ENCODE peak calls at places on chromosomes 11 and 22, in six cellular contexts. F is CD14-positive monocyte; M is stimulated activated CD8-positive, alpha-beta memory T cell treated with anti-CD3 and anti-CD28 coated beads, Interleukin-15, amount 100 ng/mL, for 4 hours; C is NCI-H774; D is occipital lobe; S is activated naive CD4-positive, alpha-beta T cell treated with anti-CD3 and anti-CD28 coated beads, Interleukin-2, amount 50 U/mL, for 72 hours. Z is an unnamed sample.

GRCh38 chr22:42799061-42799460 is 58.0 kb downstream of the ARFGAP3 start:
- DNase-seq in F (no peak), M (no peak), C (no peak), D (no peak), S (no peak), Z (no peak)

GRCh38 chr11:120482149-120482548 is 29.4 kb upstream of the GRIK4 start:
- DNase-seq in F (no peak), M (no peak), C (no peak), D (no peak), S (no peak), Z (no peak)

GRCh38 chr11:43516316-43516820 is 157.6 kb downstream of the TTC17 start:
- DNase-seq in F (no peak), M (no peak), C (no peak), D (no peak), S (no peak), Z (no peak)

GRCh38 chr22:34973926-34974325 is 92.0 kb upstream of the ISX start:
- DNase-seq in F (no peak), M (no peak), C (no peak), D (no peak), S (no peak), Z (no peak)

GRCh38 chr11:96036863-96037262 is 113.0 kb upstream of the MTMR2 start:
- DNase-seq in F (no peak), M (no peak), C (peak; percentile 28), D (no peak), S (no peak), Z (no peak)

GRCh38 chr11:67372232-67372992 is 986 bp downstream of the CLCF1 start:
- DNase-seq in F (no peak), M (no peak), C (no peak), D (no peak), S (no peak), Z (no peak)

GRCh38 chr11:77470971-77471370 is 2.9 kb downstream of the PAK1 start:
- DNase-seq in F (no peak), M (no peak), C (no peak), D (no peak), S (no peak), Z (no peak)

GRCh38 chr22:27669798-27670599 is 131.6 kb downstream of the MN1 start:
- DNase-seq in F (peak; percentile 77), M (no peak), C (no peak), D (no peak), S (no peak), Z (no peak)

GRCh38 chr11:64885367-64886286 is 7.2 kb upstream of the EHD1 start:
- DNase-seq in F (peak; percentile 89), M (no peak), C (no peak), D (no peak), S (no peak), Z (no peak)

Z was measured in NCI-H187 treated with DMSO at 0.1 percent for 48 hours.